ENCODE peak calls at places on chromosomes 2 and 18, in eight cellular contexts. One of them, this sample, is unnamed.

GRCh38 chr18:61502472-61502871 is 169.2 kb downstream of the CDH20 start:
- DNase-seq in ACHN: peak
- DNase-seq in T-helper 2 cell: no peak
- DNase-seq in right cardiac atrium: no peak
- DNase-seq in ecto neural progenitor cell: peak
- DNase-seq in H7: peak
- DNase-seq in SK-MEL-5: peak
- DNase-seq in GM23248: peak
- DNase-seq in this sample: no peak

GRCh38 chr18:78773303-78773755 is 206.3 kb upstream of the SALL3 start:
- DNase-seq in SK-MEL-5: no peak
- DNase-seq in right cardiac atrium: no peak
- DNase-seq in H7: no peak
- DNase-seq in T-helper 2 cell: no peak
- DNase-seq in GM23248: no peak
- DNase-seq in ecto neural progenitor cell: peak
- DNase-seq in ACHN: no peak
- DNase-seq in this sample: no peak

GRCh38 chr18:63004466-63005089 is 289.2 kb downstream of the PHLPP1 start:
- DNase-seq in T-helper 2 cell: no peak
- DNase-seq in ACHN: no peak
- DNase-seq in GM23248: no peak
- DNase-seq in SK-MEL-5: no peak
- DNase-seq in right cardiac atrium: no peak
- DNase-seq in H7: no peak
- DNase-seq in ecto neural progenitor cell: no peak
- DNase-seq in this sample: no peak

GRCh38 chr2:127219716-127220090 is 396 bp downstream of the CYP27C1 start:
- DNase-seq in T-helper 2 cell: no peak
- DNase-seq in ACHN: no peak
- DNase-seq in H7: peak
- DNase-seq in GM23248: peak
- DNase-seq in SK-MEL-5: no peak
- DNase-seq in ecto neural progenitor cell: peak
- DNase-seq in right cardiac atrium: peak
- DNase-seq in this sample: no peak

GRCh38 chr18:22827741-22828140 is 105.4 kb upstream of the RBBP8 start:
- DNase-seq in SK-MEL-5: no peak
- DNase-seq in T-helper 2 cell: no peak
- DNase-seq in ecto neural progenitor cell: no peak
- DNase-seq in ACHN: no peak
- DNase-seq in GM23248: no peak
- DNase-seq in H7: no peak
- DNase-seq in right cardiac atrium: no peak
- DNase-seq in this sample: no peak

GRCh38 chr2:147108553-147108952 is 736.3 kb upstream of the ACVR2A start:
- DNase-seq in ecto neural progenitor cell: no peak
- DNase-seq in ACHN: peak
- DNase-seq in right cardiac atrium: no peak
- DNase-seq in T-helper 2 cell: no peak
- DNase-seq in GM23248: peak
- DNase-seq in H7: no peak
- DNase-seq in SK-MEL-5: no peak
- DNase-seq in this sample: no peak

GRCh38 chr2:240628507-240629418 is 3.5 kb downstream of the GPR35 start:
- DNase-seq in SK-MEL-5: no peak
- DNase-seq in H7: peak
- DNase-seq in T-helper 2 cell: no peak
- DNase-seq in ecto neural progenitor cell: peak
- DNase-seq in ACHN: no peak
- DNase-seq in right cardiac atrium: no peak
- DNase-seq in GM23248: no peak
- DNase-seq in this sample: peak

GRCh38 chr2:105371156-105371555 is 27.7 kb downstream of the FHL2 start:
- DNase-seq in right cardiac atrium: no peak
- DNase-seq in H7: no peak
- DNase-seq in ecto neural progenitor cell: no peak
- DNase-seq in ACHN: no peak
- DNase-seq in GM23248: no peak
- DNase-seq in T-helper 2 cell: no peak
- DNase-seq in SK-MEL-5: no peak
- DNase-seq in this sample: no peak

GRCh38 chr18:23259701-23260661 is 124.7 kb downstream of the CABLES1 start:
- DNase-seq in T-helper 2 cell: no peak
- DNase-seq in right cardiac atrium: peak
- DNase-seq in SK-MEL-5: peak
- DNase-seq in ACHN: peak
- DNase-seq in H7: peak
- DNase-seq in GM23248: peak
- DNase-seq in ecto neural progenitor cell: peak
- DNase-seq in this sample: peak

GRCh38 chr2:207805566-207806226 is 36.0 kb upstream of the FZD5 start:
- DNase-seq in SK-MEL-5: no peak
- DNase-seq in GM23248: peak
- DNase-seq in H7: no peak
- DNase-seq in right cardiac atrium: no peak
- DNase-seq in T-helper 2 cell: no peak
- DNase-seq in ACHN: peak
- DNase-seq in ecto neural progenitor cell: no peak
- DNase-seq in this sample: no peak

GRCh38 chr2:101004671-101005325 is 2.7 kb downstream of the RPL31 start:
- DNase-seq in GM23248: no peak
- DNase-seq in ACHN: no peak
- DNase-seq in right cardiac atrium: no peak
- DNase-seq in SK-MEL-5: no peak
- DNase-seq in T-helper 2 cell: no peak
- DNase-seq in H7: no peak
- DNase-seq in ecto neural progenitor cell: no peak
- DNase-seq in this sample: no peak

GRCh38 chr2:220664272-220665107 is 907.6 kb downstream of the EPHA4 start:
- DNase-seq in right cardiac atrium: peak
- DNase-seq in SK-MEL-5: no peak
- DNase-seq in ecto neural progenitor cell: no peak
- DNase-seq in ACHN: no peak
- DNase-seq in H7: no peak
- DNase-seq in GM23248: peak
- DNase-seq in T-helper 2 cell: no peak
- DNase-seq in this sample: no peak

GRCh38 chr2:46294185-46294836 is 2.9 kb upstream of the EPAS1 start:
- DNase-seq in GM23248: peak
- DNase-seq in SK-MEL-5: peak
- DNase-seq in H7: peak
- DNase-seq in right cardiac atrium: no peak
- DNase-seq in T-helper 2 cell: no peak
- DNase-seq in ecto neural progenitor cell: peak
- DNase-seq in ACHN: peak
- DNase-seq in this sample: no peak

GRCh38 chr2:181188605-181189004 is 208.2 kb downstream of the UBE2E3 start:
- DNase-seq in GM23248: no peak
- DNase-seq in H7: no peak
- DNase-seq in ecto neural progenitor cell: no peak
- DNase-seq in T-helper 2 cell: no peak
- DNase-seq in ACHN: no peak
- DNase-seq in SK-MEL-5: peak
- DNase-seq in right cardiac atrium: no peak
- DNase-seq in this sample: no peak

GRCh38 chr2:236309669-236310029 is 45.4 kb upstream of the ASB18 start:
- DNase-seq in ecto neural progenitor cell: peak
- DNase-seq in right cardiac atrium: no peak
- DNase-seq in SK-MEL-5: peak
- DNase-seq in H7: peak
- DNase-seq in T-helper 2 cell: no peak
- DNase-seq in ACHN: peak
- DNase-seq in GM23248: peak
- DNase-seq in this sample: no peak

GRCh38 chr18:3434685-3435084 is 15.3 kb upstream of the TGIF1 start:
- DNase-seq in ACHN: no peak
- DNase-seq in SK-MEL-5: no peak
- DNase-seq in GM23248: no peak
- DNase-seq in T-helper 2 cell: no peak
- DNase-seq in ecto neural progenitor cell: no peak
- DNase-seq in right cardiac atrium: no peak
- DNase-seq in H7: no peak
- DNase-seq in this sample: no peak

GRCh38 chr18:55657572-55658331 is 69.8 kb upstream of the TCF4 start:
- DNase-seq in ACHN: no peak
- DNase-seq in right cardiac atrium: no peak
- DNase-seq in GM23248: no peak
- DNase-seq in ecto neural progenitor cell: no peak
- DNase-seq in H7: no peak
- DNase-seq in SK-MEL-5: no peak
- DNase-seq in T-helper 2 cell: no peak
- DNase-seq in this sample: no peak

GRCh38 chr2:121710470-121711170 is 26.1 kb downstream of the NIFK start:
- DNase-seq in GM23248: peak
- DNase-seq in ecto neural progenitor cell: no peak
- DNase-seq in H7: no peak
- DNase-seq in SK-MEL-5: no peak
- DNase-seq in right cardiac atrium: no peak
- DNase-seq in ACHN: no peak
- DNase-seq in T-helper 2 cell: no peak
- DNase-seq in this sample: no peak

GRCh38 chr2:159840620-159841019 is 42.6 kb upstream of the CD302 start:
- DNase-seq in ecto neural progenitor cell: no peak
- DNase-seq in SK-MEL-5: no peak
- DNase-seq in H7: no peak
- DNase-seq in ACHN: no peak
- DNase-seq in T-helper 2 cell: no peak
- DNase-seq in right cardiac atrium: no peak
- DNase-seq in GM23248: no peak
- DNase-seq in this sample: no peak

GRCh38 chr2:240662681-240663080 is 20.0 kb downstream of the AQP12B start:
- DNase-seq in right cardiac atrium: no peak
- DNase-seq in GM23248: no peak
- DNase-seq in SK-MEL-5: no peak
- DNase-seq in ecto neural progenitor cell: peak
- DNase-seq in T-helper 2 cell: no peak
- DNase-seq in ACHN: no peak
- DNase-seq in H7: no peak
- DNase-seq in this sample: no peak

GRCh38 chr18:51654441-51655326 is 457.2 kb upstream of the MEX3C start:
- DNase-seq in ACHN: no peak
- DNase-seq in H7: peak
- DNase-seq in right cardiac atrium: no peak
- DNase-seq in GM23248: no peak
- DNase-seq in T-helper 2 cell: no peak
- DNase-seq in ecto neural progenitor cell: peak
- DNase-seq in SK-MEL-5: no peak
- DNase-seq in this sample: no peak

GRCh38 chr2:226544581-226545210 is 254.9 kb downstream of the IRS1 start:
- DNase-seq in T-helper 2 cell: no peak
- DNase-seq in GM23248: no peak
- DNase-seq in H7: no peak
- DNase-seq in right cardiac atrium: no peak
- DNase-seq in SK-MEL-5: no peak
- DNase-seq in ACHN: no peak
- DNase-seq in ecto neural progenitor cell: no peak
- DNase-seq in this sample: no peak

GRCh38 chr2:41728757-41729338 is 319.0 kb upstream of the PKDCC start:
- DNase-seq in ACHN: no peak
- DNase-seq in SK-MEL-5: no peak
- DNase-seq in T-helper 2 cell: no peak
- DNase-seq in GM23248: no peak
- DNase-seq in right cardiac atrium: no peak
- DNase-seq in H7: no peak
- DNase-seq in ecto neural progenitor cell: no peak
- DNase-seq in this sample: no peak

GRCh38 chr18:74329688-74330205 is 14.1 kb downstream of the C18orf63 start:
- DNase-seq in T-helper 2 cell: no peak
- DNase-seq in SK-MEL-5: no peak
- DNase-seq in ACHN: no peak
- DNase-seq in ecto neural progenitor cell: no peak
- DNase-seq in GM23248: no peak
- DNase-seq in right cardiac atrium: no peak
- DNase-seq in H7: no peak
- DNase-seq in this sample: no peak

GRCh38 chr2:208406474-208407451 is at the start of gene PTH2R:
- DNase-seq in ecto neural progenitor cell: peak
- DNase-seq in H7: peak
- DNase-seq in ACHN: no peak
- DNase-seq in GM23248: peak
- DNase-seq in right cardiac atrium: no peak
- DNase-seq in T-helper 2 cell: no peak
- DNase-seq in SK-MEL-5: no peak
- DNase-seq in this sample: peak

GRCh38 chr2:232894251-232894650 is 24.2 kb downstream of the SNORC start:
- DNase-seq in ACHN: no peak
- DNase-seq in SK-MEL-5: no peak
- DNase-seq in T-helper 2 cell: no peak
- DNase-seq in H7: no peak
- DNase-seq in right cardiac atrium: no peak
- DNase-seq in GM23248: no peak
- DNase-seq in ecto neural progenitor cell: peak
- DNase-seq in this sample: no peak

GRCh38 chr2:238638100-238638981 is 209.5 kb upstream of the TWIST2 start:
- DNase-seq in ecto neural progenitor cell: no peak
- DNase-seq in T-helper 2 cell: no peak
- DNase-seq in ACHN: no peak
- DNase-seq in GM23248: no peak
- DNase-seq in SK-MEL-5: no peak
- DNase-seq in right cardiac atrium: no peak
- DNase-seq in H7: no peak
- DNase-seq in this sample: no peak

GRCh38 chr2:33134086-33134763 is 187.5 kb downstream of the LTBP1 start:
- DNase-seq in H7: no peak
- DNase-seq in ACHN: peak
- DNase-seq in T-helper 2 cell: no peak
- DNase-seq in right cardiac atrium: peak
- DNase-seq in ecto neural progenitor cell: no peak
- DNase-seq in SK-MEL-5: peak
- DNase-seq in GM23248: peak
- DNase-seq in this sample: no peak

GRCh38 chr2:9247177-9247576 is 40.6 kb downstream of the ASAP2 start:
- DNase-seq in ecto neural progenitor cell: no peak
- DNase-seq in H7: no peak
- DNase-seq in SK-MEL-5: no peak
- DNase-seq in right cardiac atrium: no peak
- DNase-seq in T-helper 2 cell: no peak
- DNase-seq in GM23248: no peak
- DNase-seq in ACHN: no peak
- DNase-seq in this sample: no peak

This sample was measured in lower lobe of right lung.